ENCODE peak calls at places on chromosomes 11 and 22, in eight cellular contexts. E, O, X, C, B, U, S and D are unnamed samples.

GRCh38 chr11:72930011-72930410 is 115.8 kb downstream of the ATG16L2 start:
- DNase-seq in O (no peak), S (no peak), C (no peak), X (no peak), E (no peak), U (no peak), B (peak), D (no peak)

GRCh38 chr11:110362916-110363574 is 66.6 kb upstream of the RDX start:
- DNase-seq in O (peak), C (no peak), U (peak), S (no peak), B (no peak), X (no peak), E (no peak), D (no peak)

GRCh38 chr11:2139118-2139490 is at the start of gene IGF2:
- DNase-seq in E (no peak), X (no peak), U (peak), O (no peak), C (no peak), S (no peak), B (no peak), D (no peak)

GRCh38 chr11:71364176-71364671 is 84.0 kb downstream of the DHCR7 start:
- DNase-seq in S (no peak), X (no peak), E (no peak), C (no peak), O (no peak), U (no peak), B (no peak), D (no peak)

GRCh38 chr11:11701070-11701469 is 79.3 kb upstream of the GALNT18 start:
- DNase-seq in U (no peak), C (no peak), S (no peak), E (no peak), X (no peak), O (peak), B (peak), D (peak)

GRCh38 chr11:1283091-1283511 is 26.3 kb downstream of the TOLLIP start:
- DNase-seq in S (no peak), B (no peak), U (no peak), C (no peak), X (no peak), E (no peak), O (no peak), D (no peak)

GRCh38 chr11:17978553-17979287 is 34.1 kb downstream of the SERGEF start:
- DNase-seq in E (no peak), U (peak), C (no peak), S (no peak), O (no peak), B (peak), X (no peak), D (peak)

GRCh38 chr11:10323793-10324170 is 18.9 kb downstream of the ADM start:
- DNase-seq in B (peak), U (no peak), O (no peak), S (no peak), X (no peak), E (no peak), C (no peak), D (no peak)

GRCh38 chr11:117180020-117180419 is 1.5 kb downstream of the SIDT2 start:
- DNase-seq in C (no peak), X (no peak), S (peak), O (no peak), E (no peak), B (no peak), U (no peak), D (no peak)

GRCh38 chr11:118142081-118142480 is 10.5 kb downstream of the SCN4B start:
- DNase-seq in U (no peak), C (no peak), B (no peak), O (no peak), S (peak), X (no peak), E (no peak), D (no peak)

GRCh38 chr11:130076774-130077481 is 7.2 kb downstream of the APLP2 start:
- DNase-seq in B (no peak), S (no peak), O (no peak), X (no peak), U (no peak), E (no peak), C (no peak), D (no peak)

GRCh38 chr11:37642321-37642720 is 1044.3 kb upstream of the RAG2 start:
- DNase-seq in X (no peak), C (no peak), O (no peak), B (no peak), E (no peak), S (no peak), U (no peak), D (no peak)

GRCh38 chr11:62555464-62556092 is 9.0 kb upstream of the AHNAK start:
- DNase-seq in E (no peak), C (no peak), S (peak), X (no peak), O (no peak), U (no peak), B (peak), D (no peak)

GRCh38 chr22:49021926-49022815 is 805.5 kb downstream of the BRD1 start:
- DNase-seq in E (no peak), S (peak), U (no peak), O (no peak), C (no peak), X (no peak), B (no peak), D (no peak)

GRCh38 chr22:20463324-20464095 is 25.9 kb upstream of the SCARF2 start:
- DNase-seq in C (no peak), X (no peak), B (no peak), O (no peak), U (no peak), S (no peak), E (no peak), D (peak)

GRCh38 chr11:19664896-19665548 is 47.6 kb upstream of the NAV2 start:
- DNase-seq in E (no peak), S (no peak), X (no peak), O (no peak), C (no peak), U (no peak), B (peak), D (no peak)

GRCh38 chr22:48171294-48171693 is 1408.8 kb downstream of the TBC1D22A start:
- DNase-seq in S (no peak), E (no peak), O (no peak), X (no peak), C (no peak), B (no peak), U (no peak), D (no peak)

GRCh38 chr22:31818481-31819392 is 64.9 kb downstream of the DEPDC5 start:
- DNase-seq in S (no peak), E (no peak), X (no peak), O (no peak), U (no peak), B (peak), C (no peak), D (no peak)

GRCh38 chr11:12182650-12183511 is 72.5 kb downstream of the MICAL2 start:
- DNase-seq in S (no peak), X (no peak), B (peak), U (peak), E (peak), C (peak), O (peak), D (no peak)

GRCh38 chr11:33445761-33446161 is 188.6 kb downstream of the HIPK3 start:
- DNase-seq in C (no peak), U (peak), B (peak), X (no peak), S (no peak), O (no peak), E (no peak), D (no peak)

DNA sequence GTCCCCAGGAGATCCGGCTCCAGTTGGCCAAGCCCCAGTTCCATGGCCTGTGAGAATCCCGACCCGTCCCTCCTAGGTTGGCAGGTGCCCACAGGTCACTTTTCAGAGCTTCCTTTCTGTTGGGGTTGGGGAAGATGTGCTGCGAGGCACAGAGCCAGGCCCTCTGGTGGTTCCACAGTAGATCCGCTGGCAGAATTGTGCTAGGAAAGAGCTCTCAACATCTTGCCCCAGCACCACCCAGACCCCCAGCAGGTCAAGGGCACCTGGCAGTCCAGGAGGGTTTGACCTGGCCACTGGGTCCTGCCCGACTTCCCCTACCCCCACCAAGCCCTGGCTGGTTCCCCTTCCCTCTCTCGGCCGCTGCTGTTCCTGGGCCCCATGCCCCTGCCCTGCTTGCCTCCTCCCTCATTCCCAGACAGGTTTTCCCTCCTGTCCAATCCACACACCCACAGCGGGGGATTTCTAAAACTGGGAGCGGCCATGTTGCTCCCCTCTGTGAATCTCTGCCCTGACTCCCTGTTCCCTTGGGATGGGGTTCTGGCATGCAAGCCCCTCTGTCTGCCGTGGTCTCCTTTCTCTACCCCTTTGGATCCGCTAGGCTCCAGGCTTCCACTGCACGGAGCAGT is 26.2 kb upstream of the GCAT start:
- DNase-seq in S (no peak), B (peak), E (peak), X (no peak), O (no peak), C (peak), U (peak), D (no peak)
- TF ChIP-seq CTCF in S (no peak), B (peak), E (peak), X (peak), O (peak), C (no peak), U (peak), D (no peak)

DNA sequence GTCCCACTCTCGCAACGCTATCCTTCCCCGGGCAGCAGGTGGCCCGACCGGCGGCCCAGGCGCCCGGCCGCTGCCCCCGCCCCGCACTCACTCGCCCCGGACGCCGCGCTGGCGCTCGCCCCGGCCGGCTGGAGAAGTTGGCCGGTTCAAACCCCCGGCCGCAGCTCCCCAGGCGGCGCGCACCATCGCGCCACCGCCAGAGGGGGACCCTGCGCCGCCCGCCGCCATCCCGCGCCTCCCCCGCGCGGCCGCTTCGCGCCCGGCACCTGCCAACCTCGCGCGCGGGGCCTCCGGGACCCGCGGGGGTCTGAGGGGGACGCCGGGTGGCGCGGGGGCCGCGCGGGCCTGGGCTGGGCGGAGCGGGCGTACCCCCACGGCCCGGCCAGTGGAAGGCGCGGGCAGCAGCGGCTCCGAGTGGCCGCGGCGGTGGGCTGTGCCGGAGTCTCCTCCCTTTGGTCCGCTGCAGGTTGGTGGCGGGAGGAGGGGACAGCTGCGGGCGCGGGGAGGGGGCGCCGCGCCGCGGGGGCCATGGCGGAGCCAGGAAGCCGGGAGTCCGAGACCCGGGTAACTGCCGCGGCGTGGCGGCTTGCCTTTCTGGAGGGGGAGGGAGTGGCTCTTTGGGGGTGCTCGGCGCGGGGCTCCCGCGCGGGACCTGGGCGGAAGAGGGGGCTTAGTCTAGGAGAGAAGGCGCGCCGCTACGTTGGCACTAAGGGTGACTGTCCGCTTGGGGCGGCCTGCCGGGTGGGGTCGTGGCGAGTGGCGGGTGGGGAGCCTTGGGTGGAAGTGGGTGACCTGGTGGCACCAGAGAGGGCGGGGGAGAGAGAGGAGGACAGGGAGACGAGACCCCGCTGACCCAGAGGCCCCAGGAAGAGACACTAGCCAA is at the start of the genes MPST and TST:
- DNase-seq in B (peak), X (no peak), E (peak), S (peak), C (peak), U (peak), O (no peak), D (peak)
- TF ChIP-seq POLR2A in B (peak), X (peak), E (peak), S (peak), C (peak), U (peak), O (peak), D (peak)

GRCh38 chr11:132351050-132351449 is 980.6 kb downstream of the NTM start:
- DNase-seq in O (no peak), S (no peak), X (no peak), E (no peak), B (no peak), U (no peak), C (no peak), D (no peak)
- H3K27ac ChIP-seq in O (no peak), S (no peak), X (no peak), E (no peak), B (no peak), U (no peak), C (no peak), D (no peak)

GRCh38 chr11:58622344-58622743 is at the start of gene CNTF:
- DNase-seq in U (no peak), C (no peak), E (no peak), B (peak), X (no peak), S (no peak), O (no peak), D (no peak)

GRCh38 chr11:58621586-58622262 is 741 bp upstream of the CNTF start:
- DNase-seq in B (no peak), S (no peak), U (no peak), O (no peak), C (no peak), X (no peak), E (no peak), D (no peak)

GRCh38 chr11:58615556-58615955 is 6.9 kb upstream of the CNTF start:
- DNase-seq in U (no peak), E (no peak), S (no peak), X (no peak), C (no peak), O (no peak), B (no peak), D (no peak)

GRCh38 chr11:58616594-58616993 is 5.9 kb upstream of the CNTF start:
- DNase-seq in S (peak), U (no peak), E (peak), B (peak), O (no peak), C (peak), X (no peak), D (peak)

GRCh38 chr11:58618215-58618614 is 4.2 kb upstream of the CNTF start:
- DNase-seq in S (no peak), C (no peak), U (peak), E (no peak), X (no peak), B (no peak), O (no peak), D (no peak)
- TF ChIP-seq CTCF in S (no peak), C (no peak), U (peak), E (no peak), X (no peak), B (peak), O (peak), D (no peak)

GRCh38 chr22:23893957-23894709 is at the start of gene MIF:
- DNase-seq in O (peak), S (peak), X (peak), U (peak), B (peak), C (peak), E (peak), D (peak)

GRCh38 chr22:23893446-23893956 is 682 bp upstream of the MIF start:
- DNase-seq in B (no peak), C (no peak), S (peak), U (no peak), O (no peak), E (no peak), X (no peak), D (no peak)

GRCh38 chr22:23895599-23896144 is 1.5 kb downstream of the MIF start:
- DNase-seq in X (no peak), E (no peak), U (no peak), O (no peak), B (no peak), C (no peak), S (no peak), D (no peak)

GRCh38 chr22:23896166-23896522 is 2.0 kb downstream of the MIF start:
- DNase-seq in O (no peak), B (no peak), U (no peak), S (no peak), E (no peak), C (no peak), X (no peak), D (no peak)

GRCh38 chr22:23894710-23895598 is 771 bp downstream of the MIF start:
- DNase-seq in B (peak), S (peak), C (peak), O (peak), U (peak), X (peak), E (peak), D (peak)
- TF ChIP-seq POLR2A in B (no peak), S (no peak), C (peak), O (no peak), U (peak), X (no peak), E (no peak), D (no peak)

DNA sequence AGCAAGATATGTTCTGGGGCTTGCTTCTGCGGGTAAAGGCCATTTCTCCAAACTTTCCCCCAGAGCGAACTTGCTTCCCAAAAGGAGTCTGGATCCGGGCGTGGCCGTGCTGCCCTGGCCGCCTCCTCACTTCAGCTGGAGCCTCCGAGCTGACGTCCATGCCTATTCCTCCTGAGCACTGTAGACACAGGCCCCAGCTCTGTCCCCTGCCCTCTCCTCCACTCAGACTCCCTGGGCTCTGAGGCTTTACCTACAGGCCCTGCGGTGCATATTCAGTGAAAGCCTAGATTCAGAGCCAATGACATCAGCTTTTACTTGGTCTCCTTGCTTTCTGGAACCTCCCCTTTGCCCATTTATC is 9.6 kb downstream of the LRP5 start:
- DNase-seq in U (no peak), C (no peak), S (no peak), O (no peak), E (no peak), B (no peak), X (no peak), D (no peak)
- H3K27ac ChIP-seq in U (peak), C (no peak), S (peak), O (no peak), E (no peak), B (no peak), X (peak), D (peak)

GRCh38 chr22:22938672-22939536 is 51.3 kb downstream of the IGLL5 start:
- DNase-seq in B (no peak), S (no peak), E (no peak), U (no peak), O (no peak), C (peak), X (no peak), D (no peak)
- TF ChIP-seq CTCF in B (no peak), S (no peak), E (no peak), U (no peak), O (no peak), C (no peak), X (no peak), D (no peak)